ENCODE peak calls at places on chromosome 20, in six cellular contexts. S is stimulated activated CD8-positive, alpha-beta memory T cell treated with anti-CD3 and anti-CD28 coated beads, Interleukin-7, amount 100 ng/mL, for 1 hour; K is M059J; D is ovary; L is T1000; N is HEK293T. G is an unnamed sample.

GRCh38 chr20:18754030-18754659 is 59.4 kb upstream of the SCP2D1 start:
- DNase-seq in L (no peak), K (peak; percentile 17), S (no peak), D (no peak), N (no peak), G (no peak)

GRCh38 chr20:62088258-62089127 is 22.8 kb upstream of the TAF4 start:
- DNase-seq in S (no peak), D (no peak), L (peak; percentile 29), K (peak; percentile 98), N (no peak), G (peak; percentile 77)

GRCh38 chr20:53510266-53510665 is 83.4 kb downstream of the ZNF217 start:
- DNase-seq in N (no peak), D (no peak), L (no peak), S (no peak), K (no peak), G (no peak)

GRCh38 chr20:46308258-46309157 is at the start of gene CDH22:
- DNase-seq in L (no peak), S (no peak), D (peak; percentile 34), N (peak; percentile 83), K (peak; percentile 38), G (peak; percentile 61)

GRCh38 chr20:53092772-53093171 is 120.6 kb downstream of the TSHZ2 start:
- DNase-seq in N (no peak), K (no peak), S (no peak), D (no peak), L (no peak), G (no peak)

GRCh38 chr20:63740501-63741353 is 1.2 kb downstream of the SLC2A4RG start:
- DNase-seq in D (peak; percentile 98), L (peak; percentile 41), N (peak; percentile 70), S (no peak), K (peak; percentile 93), G (peak; percentile 95)

GRCh38 chr20:62946918-62947317 is 5.6 kb upstream of the SLC17A9 start:
- DNase-seq in N (no peak), K (no peak), D (no peak), L (no peak), S (no peak), G (no peak)

GRCh38 chr20:49768204-49769124 is 44.2 kb upstream of the SLC9A8 start:
- DNase-seq in N (no peak), L (peak; percentile 36), K (peak; percentile 97), S (no peak), D (peak; percentile 82), G (peak; percentile 95)

GRCh38 chr20:32155017-32155965 is 45.8 kb downstream of the TM9SF4 start:
- DNase-seq in N (no peak), K (peak; percentile 98), L (peak; percentile 38), D (peak; percentile 69), S (no peak), G (peak; percentile 60)

G was measured in adipocyte.